ENCODE peak calls at places on chromosomes 5 and 9, in five cellular contexts. One of them, this sample, is unnamed.

GRCh38 chr5:58311526-58311925 is 148.4 kb downstream of the PLK2 start:
- DNase-seq in heart left ventricle: no peak
- DNase-seq in spleen: no peak
- DNase-seq in tibial nerve: no peak
- DNase-seq in adrenal gland: no peak
- DNase-seq in this sample: no peak

GRCh38 chr5:139845846-139846681 is 50.5 kb downstream of the PSD2 start:
- DNase-seq in heart left ventricle: peak; percentile 38
- DNase-seq in spleen: peak; percentile 69
- DNase-seq in tibial nerve: no peak
- DNase-seq in adrenal gland: no peak
- DNase-seq in this sample: peak; percentile 82

GRCh38 chr5:14397717-14398116 is 183.9 kb upstream of the OTULINL start:
- DNase-seq in heart left ventricle: no peak
- DNase-seq in spleen: no peak
- DNase-seq in tibial nerve: no peak
- DNase-seq in adrenal gland: no peak
- DNase-seq in this sample: peak; percentile 42

GRCh38 chr9:88268886-88269285 is 119.4 kb upstream of the SPIN1 start:
- DNase-seq in heart left ventricle: no peak
- DNase-seq in spleen: no peak
- DNase-seq in tibial nerve: no peak
- DNase-seq in adrenal gland: no peak
- DNase-seq in this sample: no peak

GRCh38 chr5:173969167-173970049 is 19.6 kb upstream of the C5orf47 start:
- DNase-seq in heart left ventricle: no peak
- DNase-seq in spleen: no peak
- DNase-seq in tibial nerve: no peak
- DNase-seq in adrenal gland: peak; percentile 51
- DNase-seq in this sample: no peak

GRCh38 chr5:174145821-174146220 is 100.3 kb downstream of the NSG2 start:
- DNase-seq in heart left ventricle: no peak
- DNase-seq in spleen: no peak
- DNase-seq in tibial nerve: no peak
- DNase-seq in adrenal gland: peak; percentile 68
- DNase-seq in this sample: no peak

GRCh38 chr5:41843456-41844112 is 26.6 kb downstream of the OXCT1 start:
- DNase-seq in heart left ventricle: no peak
- DNase-seq in spleen: no peak
- DNase-seq in tibial nerve: no peak
- DNase-seq in adrenal gland: peak; percentile 65
- DNase-seq in this sample: peak; percentile 19

GRCh38 chr5:153619706-153620105 is 129.2 kb downstream of the GRIA1 start:
- DNase-seq in heart left ventricle: no peak
- DNase-seq in spleen: no peak
- DNase-seq in tibial nerve: no peak
- DNase-seq in adrenal gland: no peak
- DNase-seq in this sample: no peak

GRCh38 chr5:173327084-173327947 is 898 bp downstream of the STC2 start:
- DNase-seq in heart left ventricle: peak; percentile 55
- DNase-seq in spleen: peak; percentile 60
- DNase-seq in tibial nerve: no peak
- DNase-seq in adrenal gland: no peak
- DNase-seq in this sample: peak; percentile 43

GRCh38 chr9:676780-677458 is 164.6 kb upstream of the DMRT1 start:
- DNase-seq in heart left ventricle: no peak
- DNase-seq in spleen: no peak
- DNase-seq in tibial nerve: no peak
- DNase-seq in adrenal gland: no peak
- DNase-seq in this sample: no peak
- H3K4me3 ChIP-seq in heart left ventricle: peak overlapping the region; percentile 48
- H3K4me3 ChIP-seq in spleen: peak overlapping the region; percentile 23
- H3K4me3 ChIP-seq in tibial nerve: peak overlapping the region; percentile 46
- H3K4me3 ChIP-seq in adrenal gland: peak overlapping the region; percentile 48
- H3K4me3 ChIP-seq in this sample: no peak overlapping the region

GRCh38 chr9:72060513-72060912 is at the start of gene C9orf57:
- DNase-seq in heart left ventricle: no peak
- DNase-seq in spleen: no peak
- DNase-seq in tibial nerve: no peak
- DNase-seq in adrenal gland: no peak
- DNase-seq in this sample: no peak
- TF ChIP-seq POLR2A in heart left ventricle: no peak
- TF ChIP-seq POLR2A in spleen: no peak
- TF ChIP-seq POLR2A in tibial nerve: no peak
- TF ChIP-seq POLR2A in adrenal gland: no peak
- TF ChIP-seq POLR2A in this sample: no peak

DNA sequence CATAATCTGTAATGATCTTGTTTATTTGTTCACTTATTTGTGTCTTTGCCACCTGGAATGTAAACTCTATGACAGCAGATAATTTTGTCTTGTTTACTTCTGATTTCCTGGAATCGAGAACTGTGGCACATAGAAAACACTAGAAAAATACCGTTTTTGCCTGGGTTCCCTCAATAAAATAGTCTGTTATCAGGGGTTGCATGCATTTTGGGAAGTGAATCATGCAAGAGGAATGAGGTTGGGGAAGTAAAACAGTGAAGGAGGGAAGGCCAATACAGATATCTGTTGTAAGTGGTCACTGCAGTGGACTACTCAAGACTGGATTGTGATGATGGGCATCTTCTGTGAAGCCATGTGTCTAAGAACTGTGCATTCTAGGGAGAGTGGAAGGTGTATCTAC is 45.2 kb upstream of the IL6ST start:
- DNase-seq in heart left ventricle: no peak
- DNase-seq in spleen: no peak
- DNase-seq in tibial nerve: no peak
- DNase-seq in adrenal gland: no peak
- DNase-seq in this sample: no peak
- H3K4me3 ChIP-seq in heart left ventricle: no peak overlapping the region
- H3K4me3 ChIP-seq in spleen: no peak overlapping the region
- H3K4me3 ChIP-seq in tibial nerve: no peak overlapping the region
- H3K4me3 ChIP-seq in adrenal gland: no peak overlapping the region
- H3K4me3 ChIP-seq in this sample: no peak overlapping the region

DNA sequence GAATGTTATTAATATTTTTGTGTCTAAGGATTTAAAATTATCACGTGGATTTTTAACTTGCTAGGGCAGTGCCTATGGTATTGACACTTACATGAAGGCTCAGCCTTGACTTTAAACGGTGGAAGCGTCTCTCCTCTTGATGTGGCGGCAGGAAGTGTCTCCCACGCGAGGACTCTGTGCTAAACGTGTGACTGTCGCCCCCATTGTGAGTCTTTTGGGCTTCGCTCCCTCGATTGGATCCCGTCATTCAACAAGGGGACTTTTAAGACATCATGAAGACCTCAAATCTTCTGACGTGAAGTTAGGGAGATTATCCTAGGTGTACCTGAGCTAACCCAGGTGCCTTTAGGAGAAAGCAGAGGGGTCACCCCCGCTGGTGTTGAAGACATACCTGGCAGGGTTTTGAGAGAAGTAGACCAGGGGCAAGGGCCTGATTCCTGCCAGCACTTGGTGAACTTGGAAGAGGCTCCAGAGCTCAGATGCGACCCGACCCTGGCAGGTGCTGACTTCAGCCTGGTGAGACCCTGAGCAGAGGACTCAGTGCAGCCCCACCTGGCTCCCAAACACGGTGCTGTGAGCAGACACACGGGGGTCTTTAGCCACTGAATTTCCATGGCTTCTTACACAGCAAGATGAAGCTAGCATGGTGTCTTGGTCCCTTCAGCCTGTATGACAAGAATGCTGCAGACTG is 55.7 kb upstream of the IRX4 start:
- DNase-seq in heart left ventricle: no peak
- DNase-seq in spleen: no peak
- DNase-seq in tibial nerve: no peak
- DNase-seq in adrenal gland: no peak
- DNase-seq in this sample: no peak
- TF ChIP-seq POLR2A in heart left ventricle: no peak
- TF ChIP-seq POLR2A in spleen: no peak
- TF ChIP-seq POLR2A in tibial nerve: no peak
- TF ChIP-seq POLR2A in adrenal gland: no peak
- TF ChIP-seq POLR2A in this sample: no peak

GRCh38 chr9:37034938-37035471 is 937 bp upstream of the PAX5 start:
- DNase-seq in heart left ventricle: no peak
- DNase-seq in spleen: peak; percentile 80
- DNase-seq in tibial nerve: no peak
- DNase-seq in adrenal gland: no peak
- DNase-seq in this sample: no peak

GRCh38 chr9:37036237-37037136 is 2.4 kb upstream of the PAX5 start:
- DNase-seq in heart left ventricle: peak; percentile 42
- DNase-seq in spleen: peak; percentile 91
- DNase-seq in tibial nerve: no peak
- DNase-seq in adrenal gland: peak; percentile 61
- DNase-seq in this sample: peak; percentile 49

GRCh38 chr9:37034320-37034937 is 361 bp upstream of the PAX5 start:
- DNase-seq in heart left ventricle: no peak
- DNase-seq in spleen: peak; percentile 91
- DNase-seq in tibial nerve: no peak
- DNase-seq in adrenal gland: no peak
- DNase-seq in this sample: no peak

GRCh38 chr9:37037137-37037743 is 3.2 kb upstream of the PAX5 start:
- DNase-seq in heart left ventricle: no peak
- DNase-seq in spleen: peak; percentile 88
- DNase-seq in tibial nerve: no peak
- DNase-seq in adrenal gland: no peak
- DNase-seq in this sample: no peak

DNA sequence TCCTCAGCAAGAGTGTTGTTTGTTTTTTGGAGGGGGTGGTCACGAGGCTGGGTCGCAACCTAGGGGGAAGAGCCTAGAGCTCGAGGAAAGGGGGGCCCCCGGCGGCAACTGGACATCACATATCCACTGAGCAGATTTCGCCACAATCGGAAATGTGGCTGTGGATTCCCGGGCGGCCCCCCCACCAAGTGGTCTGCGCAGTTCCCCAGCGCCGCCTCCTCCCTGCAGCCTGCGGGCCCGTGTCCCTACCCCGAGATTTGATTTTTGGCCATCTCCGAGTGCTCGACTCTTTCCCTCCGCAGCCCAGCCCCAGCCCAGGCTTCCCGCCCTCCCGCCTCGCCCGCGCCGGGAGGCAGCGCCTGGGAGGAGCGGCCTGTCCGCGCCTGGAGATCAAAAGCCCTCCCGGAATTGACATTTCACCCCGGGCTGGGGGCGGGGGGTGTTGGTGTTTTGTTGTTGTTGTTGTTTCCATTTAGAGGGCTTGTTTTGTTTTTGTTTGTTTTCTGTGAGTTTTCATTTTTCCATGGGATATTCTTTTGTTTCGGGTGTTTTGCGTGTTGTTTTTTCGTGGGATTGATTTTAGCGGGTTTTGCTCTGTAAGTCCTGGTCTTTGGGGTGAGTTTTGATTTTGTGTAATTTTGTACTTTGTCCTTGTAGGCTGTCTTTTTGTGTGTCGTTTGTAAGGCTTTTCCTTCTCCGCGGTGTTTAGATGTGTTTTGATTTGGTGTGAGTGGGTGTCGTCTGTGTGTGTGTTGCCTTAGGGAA is 1.6 kb upstream of the PAX5 start:
- DNase-seq in heart left ventricle: no peak
- DNase-seq in spleen: peak; percentile 80
- DNase-seq in tibial nerve: no peak
- DNase-seq in adrenal gland: no peak
- DNase-seq in this sample: no peak
- H3K4me3 ChIP-seq in heart left ventricle: peak overlapping the region; percentile 52
- H3K4me3 ChIP-seq in spleen: peak overlapping the region; percentile 51
- H3K4me3 ChIP-seq in tibial nerve: no peak overlapping the region
- H3K4me3 ChIP-seq in adrenal gland: no peak overlapping the region
- H3K4me3 ChIP-seq in this sample: no peak overlapping the region

GRCh38 chr5:143824851-143825720 is 13.1 kb downstream of the HMHB1 start:
- DNase-seq in heart left ventricle: peak; percentile 85
- DNase-seq in spleen: peak; percentile 92
- DNase-seq in tibial nerve: peak; percentile 77
- DNase-seq in adrenal gland: peak; percentile 93
- DNase-seq in this sample: peak; percentile 85
- TF ChIP-seq POLR2A in heart left ventricle: no peak
- TF ChIP-seq POLR2A in spleen: no peak
- TF ChIP-seq POLR2A in tibial nerve: no peak
- TF ChIP-seq POLR2A in adrenal gland: no peak
- TF ChIP-seq POLR2A in this sample: no peak

GRCh38 chr9:99509900-99510299 is 287.8 kb downstream of the SEC61B start:
- DNase-seq in heart left ventricle: no peak
- DNase-seq in spleen: no peak
- DNase-seq in tibial nerve: no peak
- DNase-seq in adrenal gland: no peak
- DNase-seq in this sample: no peak
- H3K4me3 ChIP-seq in heart left ventricle: no peak overlapping the region
- H3K4me3 ChIP-seq in spleen: no peak overlapping the region
- H3K4me3 ChIP-seq in tibial nerve: no peak overlapping the region
- H3K4me3 ChIP-seq in adrenal gland: no peak overlapping the region
- H3K4me3 ChIP-seq in this sample: no peak overlapping the region

DNA sequence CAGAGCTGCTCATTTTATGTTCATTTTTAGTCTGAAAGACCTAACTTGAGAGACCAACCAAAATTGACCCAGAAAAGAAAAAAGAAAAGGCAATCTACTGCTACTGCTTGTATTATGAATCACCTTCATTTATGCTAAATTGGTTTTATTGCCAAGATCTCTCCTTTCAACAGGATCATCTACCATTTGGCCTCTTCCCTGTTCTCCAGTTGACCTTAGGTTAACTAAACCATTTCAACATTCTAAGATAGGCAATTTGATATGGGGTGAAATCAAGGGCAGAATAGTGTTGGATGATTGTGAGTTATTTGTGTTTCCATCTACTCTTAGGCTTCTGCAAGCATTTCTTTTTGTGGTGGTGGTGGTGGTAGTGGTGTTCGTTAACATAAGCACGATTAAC is 48.3 kb upstream of the POU4F3 start:
- DNase-seq in heart left ventricle: no peak
- DNase-seq in spleen: no peak
- DNase-seq in tibial nerve: no peak
- DNase-seq in adrenal gland: no peak
- DNase-seq in this sample: no peak
- TF ChIP-seq POLR2A in heart left ventricle: no peak
- TF ChIP-seq POLR2A in spleen: no peak
- TF ChIP-seq POLR2A in tibial nerve: no peak
- TF ChIP-seq POLR2A in adrenal gland: no peak
- TF ChIP-seq POLR2A in this sample: no peak

DNA sequence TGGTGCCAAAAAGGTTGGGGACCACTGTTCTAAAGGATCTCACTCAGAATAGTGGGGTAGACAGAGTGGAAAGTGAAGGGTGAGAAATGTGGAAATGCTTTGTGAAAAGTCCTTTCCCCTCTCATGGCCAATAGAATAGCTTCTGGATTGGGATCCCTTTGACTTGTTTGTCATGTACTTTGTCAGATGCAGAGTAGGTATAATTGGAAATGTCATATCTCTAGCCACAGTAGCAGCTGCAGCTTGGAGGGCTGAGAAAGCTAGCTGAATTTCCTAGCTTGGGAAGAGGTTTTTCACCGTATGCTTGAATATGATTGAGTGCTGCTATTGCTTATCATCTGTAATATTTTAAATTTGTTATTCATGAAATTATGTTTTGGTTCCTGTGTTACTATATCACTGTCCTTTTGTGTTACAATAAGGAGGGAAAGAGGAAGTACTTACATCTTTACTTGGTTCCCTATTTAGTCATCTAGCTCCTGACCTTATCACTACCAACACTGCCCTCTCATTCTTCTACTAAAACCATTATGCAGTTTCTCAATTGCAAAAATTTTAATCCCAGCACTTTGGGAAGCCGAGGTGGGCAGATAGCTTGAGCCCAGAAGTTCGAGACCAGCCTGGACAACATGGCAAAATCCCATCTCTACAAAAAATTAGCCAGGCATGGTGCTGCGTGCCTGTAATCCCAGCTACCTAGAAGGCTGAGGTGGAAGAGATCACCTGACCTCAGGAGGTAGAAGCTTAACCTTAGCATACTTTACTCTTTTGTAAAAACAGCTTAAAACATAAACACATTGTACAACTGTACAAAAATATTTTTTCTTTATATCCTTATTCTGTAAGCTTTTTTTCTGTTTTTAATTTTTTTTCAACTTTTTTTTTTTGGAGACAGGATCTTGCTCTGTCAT is 12.4 kb downstream of the SLC30A5 start:
- DNase-seq in heart left ventricle: no peak
- DNase-seq in spleen: no peak
- DNase-seq in tibial nerve: no peak
- DNase-seq in adrenal gland: no peak
- DNase-seq in this sample: no peak
- H3K4me3 ChIP-seq in heart left ventricle: no peak overlapping the region
- H3K4me3 ChIP-seq in spleen: no peak overlapping the region
- H3K4me3 ChIP-seq in tibial nerve: no peak overlapping the region
- H3K4me3 ChIP-seq in adrenal gland: no peak overlapping the region
- H3K4me3 ChIP-seq in this sample: no peak overlapping the region